ENCODE peak calls at places on chromosomes 13 and 19, in five cellular contexts. J is AG09309, Q is aorta, K is activated T-cell treated with anti-CD3 and anti-CD28 coated beads for 1 hour, B is left ventricle myocardium inferior. A is an unnamed sample.

GRCh38 chr13:30091691-30092090 is 215.7 kb downstream of the KATNAL1 start:
- DNase-seq in J (no peak), Q (peak; percentile 65), K (no peak), B (no peak), A (peak; percentile 27)

GRCh38 chr19:45917421-45918091 is 3.0 kb upstream of the NANOS2 start:
- DNase-seq in J (no peak), Q (no peak), K (no peak), B (no peak), A (no peak)

GRCh38 chr13:111915104-111915551 is 151.8 kb upstream of the SOX1 start:
- DNase-seq in J (no peak), Q (no peak), K (no peak), B (no peak), A (no peak)

GRCh38 chr13:32863596-32863995 is 152.6 kb upstream of the KL start:
- DNase-seq in J (no peak), Q (no peak), K (no peak), B (no peak), A (no peak)

GRCh38 chr19:45940515-45940805 is 25.9 kb upstream of the NANOS2 start:
- DNase-seq in J (no peak), Q (no peak), K (no peak), B (no peak), A (no peak)

GRCh38 chr13:44765076-44765475 is 188.9 kb upstream of the TSC22D1 start:
- DNase-seq in J (no peak), Q (no peak), K (no peak), B (no peak), A (no peak)

GRCh38 chr13:27293051-27293691 is 22.5 kb downstream of the RASL11A start:
- DNase-seq in J (no peak), Q (no peak), K (no peak), B (no peak), A (no peak)

GRCh38 chr19:28618504-28618903 is 594.4 kb downstream of the UQCRFS1 start:
- DNase-seq in J (no peak), Q (no peak), K (no peak), B (no peak), A (no peak)

GRCh38 chr13:41458939-41459753 is 1.8 kb downstream of the RGCC start:
- DNase-seq in J (peak; percentile 25), Q (no peak), K (peak; percentile 56), B (peak; percentile 26), A (no peak)

GRCh38 chr19:45346449-45346848 is 5.9 kb downstream of the KLC3 start:
- DNase-seq in J (no peak), Q (no peak), K (no peak), B (no peak), A (no peak)

GRCh38 chr13:36850790-36851438 is 31.9 kb downstream of the RFXAP start:
- DNase-seq in J (no peak), Q (no peak), K (no peak), B (no peak), A (no peak)

GRCh38 chr13:35789335-35790166 is 313.1 kb upstream of the MAB21L1 start:
- DNase-seq in J (no peak), Q (no peak), K (no peak), B (no peak), A (no peak)

GRCh38 chr13:36815069-36815468 is 4.0 kb upstream of the RFXAP start:
- DNase-seq in J (no peak), Q (no peak), K (no peak), B (no peak), A (no peak)

GRCh38 chr13:74114202-74114601 is 20.0 kb downstream of the KLF12 start:
- DNase-seq in J (no peak), Q (no peak), K (no peak), B (no peak), A (no peak)

GRCh38 chr19:48745208-48745995 is 1.3 kb downstream of the IZUMO1 start:
- DNase-seq in J (no peak), Q (no peak), K (peak; percentile 22), B (no peak), A (no peak)

GRCh38 chr19:3118232-3119070 is 17.4 kb upstream of the GNA15 start:
- DNase-seq in J (no peak), Q (no peak), K (no peak), B (no peak), A (no peak)

GRCh38 chr13:64457976-64458375 is 2772.2 kb downstream of the PCDH9 start:
- DNase-seq in J (peak; percentile 25), Q (no peak), K (no peak), B (no peak), A (no peak)

GRCh38 chr13:43132228-43132627 is 108.8 kb downstream of the DNAJC15 start:
- DNase-seq in J (no peak), Q (no peak), K (no peak), B (no peak), A (no peak)

GRCh38 chr13:31073859-31074718 is 87.6 kb downstream of the HSPH1 start:
- DNase-seq in J (no peak), Q (no peak), K (no peak), B (no peak), A (no peak)

GRCh38 chr13:75760182-75760981 is 124.3 kb downstream of the LMO7 start:
- DNase-seq in J (no peak), Q (no peak), K (no peak), B (no peak), A (no peak)

GRCh38 chr19:2604747-2605329 is 97.7 kb downstream of the GNG7 start:
- DNase-seq in J (no peak), Q (no peak), K (no peak), B (no peak), A (peak; percentile 44)

GRCh38 chr13:67554746-67555452 is 324.8 kb upstream of the PCDH9 start:
- DNase-seq in J (no peak), Q (no peak), K (no peak), B (no peak), A (no peak)

GRCh38 chr13:44231786-44232516 is 141.7 kb upstream of the SERP2 start:
- DNase-seq in J (peak; percentile 86), Q (peak; percentile 57), K (no peak), B (no peak), A (no peak)

GRCh38 chr13:93716623-93717022 is 490.0 kb downstream of the GPC6 start:
- DNase-seq in J (no peak), Q (no peak), K (no peak), B (no peak), A (no peak)

GRCh38 chr19:16051254-16052025 is 24.9 kb upstream of the TPM4 start:
- DNase-seq in J (no peak), Q (no peak), K (no peak), B (no peak), A (no peak)

GRCh38 chr19:46861691-46862503 is 1.1 kb downstream of the ARHGAP35 start:
- DNase-seq in J (no peak), Q (no peak), K (no peak), B (no peak), A (no peak)

GRCh38 chr13:34044660-34045080 is 226.7 kb downstream of the RFC3 start:
- DNase-seq in J (peak; percentile 55), Q (no peak), K (no peak), B (no peak), A (no peak)

GRCh38 chr13:48801255-48801654 is 147.5 kb downstream of the CYSLTR2 start:
- DNase-seq in J (peak; percentile 80), Q (no peak), K (no peak), B (no peak), A (no peak)

GRCh38 chr19:44072543-44073401 is 813 bp downstream of the ZNF284 start:
- DNase-seq in J (no peak), Q (no peak), K (no peak), B (no peak), A (no peak)

GRCh38 chr13:79227418-79227817 is 178.6 kb downstream of the RBM26 start:
- DNase-seq in J (no peak), Q (no peak), K (no peak), B (no peak), A (no peak)

GRCh38 chr19:16160943-16161560 is 12.3 kb downstream of the CIB3 start:
- DNase-seq in J (peak; percentile 14), Q (no peak), K (no peak), B (no peak), A (no peak)

GRCh38 chr19:51548213-51548651 is 16.8 kb upstream of the SIGLEC6 start:
- DNase-seq in J (no peak), Q (no peak), K (no peak), B (no peak), A (no peak)

GRCh38 chr13:104740616-104741222 is 1674.5 kb upstream of the SLC10A2 start:
- DNase-seq in J (no peak), Q (no peak), K (no peak), B (no peak), A (no peak)

GRCh38 chr19:7899751-7900352 is 3.8 kb upstream of the MAP2K7 start:
- DNase-seq in J (no peak), Q (no peak), K (no peak), B (no peak), A (no peak)

GRCh38 chr13:43285891-43286602 is 262.7 kb downstream of the DNAJC15 start:
- DNase-seq in J (no peak), Q (no peak), K (no peak), B (no peak), A (no peak)